ENCODE peak calls at places on chromosomes 7 and 10, in five cellular contexts. One of them, this sample, is unnamed.
A peak's percentile ranks its signal among the peaks of the same experiment; 100 is the strongest.

GRCh38 chr7:49823566-49823965 is 50.1 kb downstream of the VWC2 start:
- DNase-seq in HepG2: no peak
- DNase-seq in upper lobe of right lung: no peak
- DNase-seq in stomach: no peak
- DNase-seq in PC-9: no peak
- DNase-seq in this sample: no peak

GRCh38 chr10:13528138-13528874 is 508 bp downstream of the BEND7 start:
- DNase-seq in HepG2: no peak
- DNase-seq in PC-9: no peak
- DNase-seq in upper lobe of right lung: peak; percentile 69
- DNase-seq in stomach: peak; percentile 36
- DNase-seq in this sample: no peak

GRCh38 chr10:112461029-112461887 is 14.2 kb downstream of the VTI1A start:
- DNase-seq in stomach: no peak
- DNase-seq in upper lobe of right lung: no peak
- DNase-seq in HepG2: no peak
- DNase-seq in PC-9: no peak
- DNase-seq in this sample: no peak

GRCh38 chr10:127612-128432 is 7.4 kb upstream of the ZMYND11 start:
- DNase-seq in upper lobe of right lung: no peak
- DNase-seq in PC-9: no peak
- DNase-seq in stomach: no peak
- DNase-seq in HepG2: no peak
- DNase-seq in this sample: peak; percentile 41

GRCh38 chr7:417625-417889 is 102.1 kb downstream of the PDGFA start:
- DNase-seq in HepG2: no peak
- DNase-seq in PC-9: no peak
- DNase-seq in stomach: no peak
- DNase-seq in upper lobe of right lung: no peak
- DNase-seq in this sample: no peak

GRCh38 chr10:44363716-44364115 is 21.2 kb downstream of the CXCL12 start:
- DNase-seq in upper lobe of right lung: no peak
- DNase-seq in stomach: no peak
- DNase-seq in PC-9: no peak
- DNase-seq in HepG2: no peak
- DNase-seq in this sample: no peak

GRCh38 chr7:121186746-121187145 is 142.1 kb upstream of the WNT16 start:
- DNase-seq in HepG2: no peak
- DNase-seq in stomach: no peak
- DNase-seq in upper lobe of right lung: no peak
- DNase-seq in PC-9: no peak
- DNase-seq in this sample: no peak

GRCh38 chr7:64610997-64611396 is 48.1 kb upstream of the ZNF680 start:
- DNase-seq in stomach: no peak
- DNase-seq in upper lobe of right lung: no peak
- DNase-seq in HepG2: no peak
- DNase-seq in PC-9: no peak
- DNase-seq in this sample: no peak

GRCh38 chr7:6121141-6121540 is 90.0 kb downstream of the ANKRD61 start:
- DNase-seq in HepG2: no peak
- DNase-seq in upper lobe of right lung: no peak
- DNase-seq in PC-9: no peak
- DNase-seq in stomach: no peak
- DNase-seq in this sample: no peak

GRCh38 chr10:92907280-92907679 is 59.0 kb downstream of the EXOC6 start:
- DNase-seq in PC-9: no peak
- DNase-seq in upper lobe of right lung: no peak
- DNase-seq in HepG2: no peak
- DNase-seq in stomach: no peak
- DNase-seq in this sample: no peak

GRCh38 chr10:80168679-80169380 is 36.3 kb downstream of the PLAC9 start:
- DNase-seq in stomach: no peak
- DNase-seq in PC-9: no peak
- DNase-seq in HepG2: no peak
- DNase-seq in upper lobe of right lung: no peak
- DNase-seq in this sample: peak; percentile 65

GRCh38 chr7:120052884-120053382 is 220.0 kb upstream of the KCND2 start:
- DNase-seq in upper lobe of right lung: no peak
- DNase-seq in PC-9: peak; percentile 79
- DNase-seq in stomach: no peak
- DNase-seq in HepG2: no peak
- DNase-seq in this sample: peak; percentile 69

GRCh38 chr7:114432627-114433026 is 18.0 kb downstream of the FOXP2 start:
- DNase-seq in upper lobe of right lung: no peak
- DNase-seq in stomach: no peak
- DNase-seq in HepG2: no peak
- DNase-seq in PC-9: no peak
- DNase-seq in this sample: no peak

GRCh38 chr10:77602913-77603528 is 34.6 kb downstream of the KCNMA1 start:
- DNase-seq in stomach: no peak
- DNase-seq in upper lobe of right lung: no peak
- DNase-seq in PC-9: no peak
- DNase-seq in HepG2: no peak
- DNase-seq in this sample: no peak

GRCh38 chr10:75470901-75471300 is 39.5 kb downstream of the LRMDA start:
- DNase-seq in PC-9: no peak
- DNase-seq in upper lobe of right lung: no peak
- DNase-seq in stomach: no peak
- DNase-seq in HepG2: no peak
- DNase-seq in this sample: no peak

GRCh38 chr10:86651021-86651471 is 3.3 kb upstream of the OPN4 start:
- DNase-seq in PC-9: no peak
- DNase-seq in HepG2: no peak
- DNase-seq in stomach: peak; percentile 23
- DNase-seq in upper lobe of right lung: no peak
- DNase-seq in this sample: peak; percentile 71

GRCh38 chr7:158432369-158433270 is 155.0 kb downstream of the PTPRN2 start:
- DNase-seq in upper lobe of right lung: peak; percentile 76
- DNase-seq in PC-9: no peak
- DNase-seq in HepG2: peak; percentile 95
- DNase-seq in stomach: peak; percentile 86
- DNase-seq in this sample: peak; percentile 55

GRCh38 chr7:55533729-55534080 is 38.6 kb downstream of the VOPP1 start:
- DNase-seq in PC-9: no peak
- DNase-seq in upper lobe of right lung: no peak
- DNase-seq in HepG2: no peak
- DNase-seq in stomach: no peak
- DNase-seq in this sample: no peak

GRCh38 chr10:63264852-63265617 is 131.9 kb downstream of the NRBF2 start:
- DNase-seq in PC-9: peak; percentile 18
- DNase-seq in HepG2: peak; percentile 44
- DNase-seq in stomach: no peak
- DNase-seq in upper lobe of right lung: no peak
- DNase-seq in this sample: no peak

GRCh38 chr10:124298891-124299290 is 119.8 kb downstream of the OAT start:
- DNase-seq in PC-9: no peak
- DNase-seq in HepG2: no peak
- DNase-seq in upper lobe of right lung: peak; percentile 48
- DNase-seq in stomach: no peak
- DNase-seq in this sample: no peak

GRCh38 chr7:150451097-150451793 is 815 bp downstream of the GIMAP8 start:
- DNase-seq in upper lobe of right lung: no peak
- DNase-seq in HepG2: no peak
- DNase-seq in PC-9: no peak
- DNase-seq in stomach: no peak
- DNase-seq in this sample: peak; percentile 75

GRCh38 chr7:88792361-88792760 is 3.2 kb downstream of the TEX47 start:
- DNase-seq in PC-9: no peak
- DNase-seq in upper lobe of right lung: no peak
- DNase-seq in stomach: no peak
- DNase-seq in HepG2: no peak
- DNase-seq in this sample: no peak

GRCh38 chr10:97570789-97571536 is 1.6 kb upstream of the ANKRD2 start:
- DNase-seq in PC-9: peak; percentile 9
- DNase-seq in upper lobe of right lung: no peak
- DNase-seq in stomach: no peak
- DNase-seq in HepG2: no peak
- DNase-seq in this sample: no peak

GRCh38 chr10:113986316-113986715 is 57.4 kb upstream of the ADRB1 start:
- DNase-seq in HepG2: no peak
- DNase-seq in stomach: no peak
- DNase-seq in PC-9: no peak
- DNase-seq in upper lobe of right lung: no peak
- DNase-seq in this sample: no peak

GRCh38 chr7:17807242-17807641 is 133.1 kb downstream of the SNX13 start:
- DNase-seq in HepG2: no peak
- DNase-seq in PC-9: no peak
- DNase-seq in stomach: no peak
- DNase-seq in upper lobe of right lung: no peak
- DNase-seq in this sample: no peak

GRCh38 chr7:50756180-50756579 is 26.5 kb downstream of the GRB10 start:
- DNase-seq in HepG2: no peak
- DNase-seq in upper lobe of right lung: no peak
- DNase-seq in stomach: no peak
- DNase-seq in PC-9: no peak
- DNase-seq in this sample: no peak

GRCh38 chr7:11835260-11835659 is 3.3 kb upstream of the THSD7A start:
- DNase-seq in upper lobe of right lung: no peak
- DNase-seq in HepG2: no peak
- DNase-seq in PC-9: no peak
- DNase-seq in stomach: no peak
- DNase-seq in this sample: no peak

GRCh38 chr7:155423337-155424285 is 34.3 kb upstream of the EN2 start:
- DNase-seq in upper lobe of right lung: no peak
- DNase-seq in stomach: no peak
- DNase-seq in PC-9: no peak
- DNase-seq in HepG2: no peak
- DNase-seq in this sample: no peak

GRCh38 chr7:12162420-12163113 is 48.5 kb upstream of the TMEM106B start:
- DNase-seq in stomach: no peak
- DNase-seq in HepG2: no peak
- DNase-seq in PC-9: peak; percentile 19
- DNase-seq in upper lobe of right lung: no peak
- DNase-seq in this sample: no peak

GRCh38 chr7:100212631-100213286 is 7.0 kb upstream of the PVRIG start:
- DNase-seq in PC-9: no peak
- DNase-seq in upper lobe of right lung: no peak
- DNase-seq in HepG2: no peak
- DNase-seq in stomach: no peak
- DNase-seq in this sample: no peak

GRCh38 chr7:105854516-105854915 is 21.9 kb downstream of the ATXN7L1 start:
- DNase-seq in upper lobe of right lung: no peak
- DNase-seq in stomach: no peak
- DNase-seq in HepG2: no peak
- DNase-seq in PC-9: no peak
- DNase-seq in this sample: no peak
- H3K4me3 ChIP-seq in upper lobe of right lung: no peak overlapping the region
- H3K4me3 ChIP-seq in stomach: no peak overlapping the region
- H3K4me3 ChIP-seq in HepG2: no peak overlapping the region
- H3K4me3 ChIP-seq in PC-9: no peak overlapping the region
- H3K4me3 ChIP-seq in this sample: no peak overlapping the region

DNA sequence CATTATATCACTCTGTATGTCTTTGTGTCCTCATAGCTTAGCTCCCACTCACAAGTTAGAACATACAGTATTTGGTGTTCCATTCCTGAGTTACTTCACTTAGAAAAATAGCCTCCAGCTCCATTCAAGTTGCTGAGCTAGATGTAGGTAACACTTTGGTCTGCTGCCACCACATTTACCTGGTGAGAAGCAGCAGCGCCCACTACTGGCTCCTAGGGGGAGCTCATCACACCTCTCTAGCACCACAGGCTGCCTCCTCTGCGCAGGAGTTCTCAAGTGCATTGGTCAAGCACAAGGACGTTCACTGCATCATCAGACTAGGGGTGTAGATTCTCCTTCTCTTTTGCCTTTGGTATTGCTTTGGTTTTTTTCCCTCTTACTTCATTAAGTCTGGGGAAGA is 530.9 kb upstream of the AUTS2 start:
- DNase-seq in stomach: peak; percentile 33
- DNase-seq in PC-9: peak; percentile 14
- DNase-seq in HepG2: no peak
- DNase-seq in upper lobe of right lung: peak; percentile 73
- DNase-seq in this sample: no peak
- TF ChIP-seq CTCF in stomach: peak; percentile 16
- TF ChIP-seq CTCF in PC-9: peak; percentile 69
- TF ChIP-seq CTCF in HepG2: peak; percentile 64
- TF ChIP-seq CTCF in upper lobe of right lung: peak; percentile 37
- TF ChIP-seq CTCF in this sample: no peak

DNA sequence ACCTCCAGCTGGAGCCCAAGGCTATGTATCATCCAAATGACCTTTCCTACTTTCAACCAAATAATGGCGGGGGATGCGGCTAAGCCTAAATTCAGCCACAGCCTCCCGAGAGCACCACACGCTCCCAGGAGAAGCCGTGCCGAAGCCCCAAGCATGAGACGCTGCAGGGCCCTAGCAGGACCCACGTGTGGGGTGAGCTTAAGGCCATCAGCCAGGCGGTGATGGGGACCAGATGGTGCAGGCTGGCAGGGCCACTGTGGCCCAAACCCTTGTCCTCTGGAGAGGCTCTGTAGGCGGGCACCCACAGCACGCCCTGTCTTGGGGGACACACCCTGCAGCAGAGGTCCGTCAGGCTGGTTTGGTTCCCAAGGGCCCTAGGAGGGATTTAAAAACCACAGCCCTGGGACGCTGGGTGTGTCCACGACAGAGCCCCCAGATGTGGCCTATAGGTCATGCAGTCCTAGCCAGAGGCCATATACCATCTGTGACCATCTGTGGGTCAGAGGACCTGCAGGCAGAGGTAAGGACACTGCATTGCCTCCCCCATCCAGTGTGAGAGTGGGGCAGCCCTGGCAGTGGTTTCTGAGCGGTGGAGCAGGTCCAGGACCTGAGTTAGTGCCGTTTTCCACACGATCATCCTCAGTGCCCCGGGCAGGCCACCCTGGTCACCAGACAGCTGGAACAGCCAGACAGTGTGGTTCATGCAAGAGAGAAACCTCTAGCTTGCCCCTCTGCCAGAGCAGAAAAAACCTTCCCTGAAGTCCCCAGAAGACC is 39.6 kb upstream of the INPP5A start:
- DNase-seq in stomach: no peak
- DNase-seq in HepG2: no peak
- DNase-seq in upper lobe of right lung: peak; percentile 51
- DNase-seq in PC-9: no peak
- DNase-seq in this sample: peak; percentile 17
- H3K4me3 ChIP-seq in stomach: no peak overlapping the region
- H3K4me3 ChIP-seq in HepG2: no peak overlapping the region
- H3K4me3 ChIP-seq in upper lobe of right lung: no peak overlapping the region
- H3K4me3 ChIP-seq in PC-9: no peak overlapping the region
- H3K4me3 ChIP-seq in this sample: no peak overlapping the region

DNA sequence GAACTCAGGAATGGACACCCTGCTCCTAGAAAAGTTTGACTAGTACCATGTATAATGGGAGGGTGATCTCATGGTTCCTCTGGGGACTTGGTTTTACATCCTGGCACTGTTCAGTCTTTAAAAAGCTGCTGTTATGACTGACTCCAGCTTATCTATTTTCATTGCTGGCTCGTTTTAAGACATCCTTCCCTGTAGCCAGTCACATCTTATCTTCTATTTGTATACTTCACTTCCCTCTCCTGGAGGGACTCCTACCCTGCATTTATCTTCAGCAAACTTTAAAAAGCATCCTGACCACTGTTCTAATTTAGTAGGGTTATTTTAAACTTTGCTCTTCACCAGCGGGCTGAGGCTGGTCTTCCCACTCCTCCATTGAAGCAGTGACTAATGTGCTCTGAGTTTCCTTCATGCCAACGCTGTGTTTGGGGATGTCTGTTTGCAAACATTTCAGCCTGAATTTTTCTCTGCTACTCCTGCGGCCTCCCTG is 72.9 kb upstream of the ARMC3 start:
- DNase-seq in upper lobe of right lung: no peak
- DNase-seq in PC-9: no peak
- DNase-seq in stomach: no peak
- DNase-seq in HepG2: no peak
- DNase-seq in this sample: no peak
- TF ChIP-seq CTCF in upper lobe of right lung: peak; percentile 24
- TF ChIP-seq CTCF in PC-9: no peak
- TF ChIP-seq CTCF in stomach: no peak
- TF ChIP-seq CTCF in HepG2: no peak
- TF ChIP-seq CTCF in this sample: peak; percentile 18

GRCh38 chr10:48711830-48712229 is 27.2 kb downstream of the WDFY4 start:
- DNase-seq in PC-9: no peak
- DNase-seq in stomach: no peak
- DNase-seq in HepG2: no peak
- DNase-seq in upper lobe of right lung: no peak
- DNase-seq in this sample: no peak
- H3K4me3 ChIP-seq in PC-9: no peak overlapping the region
- H3K4me3 ChIP-seq in stomach: no peak overlapping the region
- H3K4me3 ChIP-seq in HepG2: no peak overlapping the region
- H3K4me3 ChIP-seq in upper lobe of right lung: no peak overlapping the region
- H3K4me3 ChIP-seq in this sample: no peak overlapping the region